ENCODE peak calls at places on chromosomes 11 and 22, in ten cellular contexts. K is IMR-90, J is heart left ventricle, I is fibroblast of the aortic adventitia, R is body of pancreas, F is hepatocyte, Z is Calu3, Q is nephron progenitor cell, Y is lower leg skin, X is uterus. H is an unnamed sample.
A peak's percentile ranks its signal among the peaks of the same experiment; 100 is the strongest.

GRCh38 chr11:35483131-35483800 is 42.1 kb downstream of the PAMR1 start:
- DNase-seq in K (peak; percentile 79), R (no peak), X (no peak), J (no peak), Y (no peak), F (no peak), Q (no peak), I (no peak), Z (no peak), H (no peak)

GRCh38 chr11:32348502-32348901 is 86.8 kb downstream of the WT1 start:
- DNase-seq in J (no peak), F (no peak), Z (no peak), I (no peak), Q (no peak), Y (no peak), K (no peak), R (no peak), X (no peak), H (no peak)

GRCh38 chr11:64263021-64263946 is 12.0 kb downstream of the PLCB3 start:
- DNase-seq in I (no peak), Q (peak; percentile 60), Z (no peak), Y (no peak), F (no peak), X (no peak), R (no peak), K (peak; percentile 56), J (no peak), H (no peak)

GRCh38 chr11:2138075-2138435 is 1.1 kb downstream of the IGF2 start:
- DNase-seq in X (no peak), K (no peak), Z (no peak), F (peak; percentile 53), J (peak; percentile 60), Y (no peak), R (no peak), I (no peak), Q (peak; percentile 53), H (no peak)

GRCh38 chr22:44882226-44882905 is 127.4 kb downstream of the PHF21B start:
- DNase-seq in F (no peak), K (no peak), I (no peak), X (no peak), J (no peak), Z (no peak), Q (no peak), R (no peak), Y (no peak), H (no peak)

GRCh38 chr11:114190630-114191029 is 105.6 kb upstream of the NNMT start:
- DNase-seq in K (no peak), Z (no peak), F (no peak), Q (no peak), Y (no peak), X (no peak), J (no peak), R (no peak), I (no peak), H (no peak)

GRCh38 chr22:22201185-22201924 is 43.2 kb upstream of the VPREB1 start:
- DNase-seq in J (peak; percentile 71), X (no peak), Y (no peak), Q (no peak), Z (peak; percentile 59), K (peak; percentile 24), I (no peak), F (no peak), R (peak; percentile 41), H (no peak)

GRCh38 chr22:37804886-37805857 is 2.6 kb upstream of the GCAT start:
- DNase-seq in R (peak; percentile 93), F (peak; percentile 92), I (peak; percentile 75), K (peak; percentile 70), Z (peak; percentile 93), Y (peak; percentile 87), X (peak; percentile 89), Q (peak; percentile 92), J (peak; percentile 97), H (peak; percentile 53)

GRCh38 chr11:412641-413119 is 2.1 kb downstream of the SIGIRR start:
- DNase-seq in Y (no peak), Q (no peak), J (peak; percentile 57), Z (no peak), X (no peak), K (no peak), I (no peak), F (no peak), R (no peak), H (no peak)

GRCh38 chr22:19972652-19973550 is 31.3 kb upstream of the TXNRD2 start:
- DNase-seq in X (no peak), Q (no peak), Y (no peak), K (no peak), J (no peak), Z (no peak), R (no peak), F (no peak), I (no peak), H (no peak)

GRCh38 chr22:30016596-30016995 is 63.7 kb upstream of the HORMAD2 start:
- DNase-seq in K (peak; percentile 31), F (no peak), Q (no peak), I (no peak), R (no peak), Z (no peak), X (no peak), Y (no peak), J (no peak), H (no peak)

GRCh38 chr22:32555546-32555945 is 80.9 kb downstream of the FBXO7 start:
- DNase-seq in R (no peak), J (no peak), Y (no peak), X (no peak), Q (no peak), K (no peak), I (no peak), Z (no peak), F (no peak), H (no peak)

GRCh38 chr22:40215266-40215665 is 37.5 kb downstream of the TNRC6B start:
- DNase-seq in I (no peak), J (no peak), Q (no peak), K (no peak), X (no peak), Z (no peak), Y (no peak), R (peak; percentile 45), F (no peak), H (no peak)

GRCh38 chr11:74806267-74806666 is 57.6 kb downstream of the RNF169 start:
- DNase-seq in J (no peak), Y (no peak), X (no peak), K (no peak), F (no peak), Z (no peak), Q (no peak), R (no peak), I (no peak), H (no peak)

GRCh38 chr22:50015451-50016307 is 3.1 kb upstream of the IL17REL start:
- DNase-seq in Y (no peak), X (no peak), R (no peak), I (no peak), Z (no peak), J (peak; percentile 55), K (no peak), Q (peak; percentile 8), F (peak; percentile 4), H (no peak)

GRCh38 chr22:46845281-46846153 is 83.1 kb downstream of the TBC1D22A start:
- DNase-seq in X (no peak), J (no peak), I (peak; percentile 85), Q (no peak), R (no peak), Z (no peak), Y (no peak), K (peak; percentile 63), F (no peak), H (no peak)
- TF ChIP-seq CTCF in X (peak; percentile 59), J (peak; percentile 15), I (peak; percentile 64), Q (peak; percentile 20), R (peak; percentile 10), Z (no peak), Y (no peak), K (peak; percentile 80), F (peak; percentile 65), H (peak; percentile 10)

GRCh38 chr11:67371549-67372231 is 1.7 kb downstream of the CLCF1 start:
- DNase-seq in Z (peak; percentile 61), F (peak; percentile 77), J (no peak), I (peak; percentile 60), K (peak; percentile 52), Y (no peak), Q (peak; percentile 54), X (peak; percentile 53), R (peak; percentile 60), H (no peak)
- TF ChIP-seq CTCF in Z (peak; percentile 37), F (peak; percentile 30), J (peak; percentile 18), I (peak; percentile 72), K (peak; percentile 58), Y (peak; percentile 31), Q (peak; percentile 36), X (peak; percentile 44), R (peak; percentile 20), H (peak; percentile 9)

GRCh38 chr11:117830072-117830471 is 5.5 kb upstream of the FXYD2 start:
- DNase-seq in Z (no peak), F (no peak), Q (no peak), X (peak; percentile 11), J (no peak), I (no peak), K (no peak), R (no peak), Y (no peak), H (no peak)

GRCh38 chr11:117827521-117828511 is 3.3 kb upstream of the FXYD2 start:
- DNase-seq in K (no peak), F (no peak), J (peak; percentile 59), X (peak; percentile 14), Q (no peak), R (peak; percentile 47), Z (no peak), I (no peak), Y (no peak), H (no peak)

GRCh38 chr11:117829369-117829725 is 4.8 kb upstream of the FXYD2 start:
- DNase-seq in R (peak; percentile 27), Q (no peak), Y (no peak), F (no peak), X (peak; percentile 29), Z (no peak), K (no peak), I (no peak), J (no peak), H (no peak)

GRCh38 chr11:117826832-117827231 is 2.3 kb upstream of the FXYD2 start:
- DNase-seq in J (peak; percentile 31), X (peak; percentile 1), Y (no peak), F (no peak), I (no peak), R (peak; percentile 31), K (no peak), Q (no peak), Z (no peak), H (no peak)

GRCh38 chr11:117828641-117829368 is 4.3 kb upstream of the FXYD2 start:
- DNase-seq in K (peak; percentile 76), R (peak; percentile 50), J (peak; percentile 84), Q (no peak), Y (no peak), I (peak; percentile 23), X (peak; percentile 64), F (peak; percentile 84), Z (peak; percentile 71), H (no peak)
- TF ChIP-seq CTCF in K (no peak), R (no peak), J (no peak), Q (no peak), Y (no peak), I (no peak), X (no peak), F (no peak), Z (no peak), H (no peak)

DNA sequence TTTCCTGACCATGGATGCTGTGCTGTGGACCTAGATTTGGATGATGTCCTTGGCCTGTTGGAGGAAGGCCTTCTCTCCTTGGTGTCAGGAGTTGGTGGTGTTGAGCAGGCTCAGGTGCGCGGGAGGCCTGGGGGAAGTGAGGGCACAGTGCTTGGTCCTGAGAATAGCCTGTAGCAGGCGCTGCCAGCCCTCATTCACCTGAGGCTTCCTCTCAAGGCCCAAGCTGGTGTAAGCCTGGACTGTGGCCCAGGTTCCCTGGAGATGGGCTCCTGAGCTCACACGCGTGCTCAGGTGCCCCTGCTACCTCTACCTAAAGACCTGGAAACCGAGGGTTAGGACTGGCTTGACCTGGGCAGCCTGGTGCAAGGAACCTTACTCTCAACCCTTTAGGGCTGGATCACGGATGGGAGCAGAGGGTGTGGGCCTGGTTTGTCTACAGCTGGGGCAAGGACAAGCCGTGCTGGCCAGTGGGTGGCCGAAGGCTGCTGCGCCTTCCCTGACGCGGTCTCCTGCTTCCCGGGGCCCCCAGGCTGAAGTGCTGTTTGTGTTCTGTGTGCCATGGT is 7.8 kb upstream of the GRAMD4 start:
- DNase-seq in X (no peak), J (peak; percentile 57), Y (no peak), Z (no peak), F (no peak), Q (no peak), R (no peak), I (no peak), K (no peak), H (no peak)
- TF ChIP-seq CTCF in X (no peak), J (no peak), Y (no peak), Z (no peak), F (no peak), Q (no peak), R (no peak), I (no peak), K (no peak), H (no peak)

H was measured in D721Med.